ENCODE peak calls at places on chromosomes 2 and 18, in six cellular contexts. N is A549, Q is HepG2, P is endothelial cell of umbilical vein, V is K562, M is GM12878. L is an unnamed sample.

GRCh38 chr2:20049631-20050030 is 1.8 kb downstream of the LAPTM4A start:
- DNase-seq in N (no peak), V (no peak), P (peak), M (no peak), Q (no peak), L (peak)

GRCh38 chr18:24976502-24976901 is 375.5 kb downstream of the ZNF521 start:
- DNase-seq in P (peak), N (no peak), Q (no peak), M (no peak), V (no peak), L (no peak)

GRCh38 chr2:62340981-62341624 is 145.2 kb downstream of the B3GNT2 start:
- DNase-seq in Q (no peak), P (no peak), M (peak), V (peak), N (no peak), L (peak)

GRCh38 chr2:126527836-126528490 is 128.0 kb upstream of the GYPC start:
- DNase-seq in N (peak), P (no peak), Q (peak), V (peak), M (peak), L (peak)

GRCh38 chr2:221969087-221969829 is 329.5 kb downstream of the PAX3 start:
- DNase-seq in Q (peak), N (peak), M (no peak), V (no peak), P (peak), L (peak)

GRCh38 chr18:76452357-76452756 is 42.7 kb downstream of the ZNF516 start:
- DNase-seq in M (no peak), V (no peak), Q (no peak), N (no peak), P (no peak), L (peak)

GRCh38 chr2:101002562-101003277 is 631 bp downstream of the RPL31 start:
- DNase-seq in P (peak), Q (peak), V (peak), M (no peak), N (no peak), L (peak)

GRCh38 chr18:58299936-58300335 is 255.9 kb downstream of the NEDD4L start:
- DNase-seq in N (no peak), Q (no peak), P (no peak), V (no peak), M (no peak), L (no peak)

GRCh38 chr2:169221745-169222369 is 140.5 kb downstream of the LRP2 start:
- DNase-seq in N (peak), P (peak), V (peak), Q (no peak), M (no peak), L (peak)

GRCh38 chr18:64134044-64134757 is 14.7 kb downstream of the LINC00305 start:
- DNase-seq in P (no peak), V (no peak), Q (no peak), M (no peak), N (no peak), L (no peak)

GRCh38 chr2:29014811-29015414 is 33.8 kb downstream of the TOGARAM2 start:
- DNase-seq in N (no peak), V (peak), M (no peak), P (no peak), Q (no peak), L (peak)

GRCh38 chr2:45018033-45018432 is 8.8 kb upstream of the SIX2 start:
- DNase-seq in N (no peak), M (no peak), Q (no peak), P (no peak), V (no peak), L (no peak)

GRCh38 chr2:78351208-78351607 is 674.3 kb upstream of the REG3G start:
- DNase-seq in N (peak), M (no peak), Q (no peak), P (peak), V (no peak), L (peak)

GRCh38 chr18:34342960-34343359 is 118.2 kb upstream of the NOL4 start:
- DNase-seq in Q (no peak), N (no peak), V (no peak), M (no peak), P (peak), L (no peak)

GRCh38 chr18:10365901-10366300 is 88.5 kb upstream of the APCDD1 start:
- DNase-seq in N (no peak), P (no peak), M (no peak), V (no peak), Q (no peak), L (no peak)

DNA sequence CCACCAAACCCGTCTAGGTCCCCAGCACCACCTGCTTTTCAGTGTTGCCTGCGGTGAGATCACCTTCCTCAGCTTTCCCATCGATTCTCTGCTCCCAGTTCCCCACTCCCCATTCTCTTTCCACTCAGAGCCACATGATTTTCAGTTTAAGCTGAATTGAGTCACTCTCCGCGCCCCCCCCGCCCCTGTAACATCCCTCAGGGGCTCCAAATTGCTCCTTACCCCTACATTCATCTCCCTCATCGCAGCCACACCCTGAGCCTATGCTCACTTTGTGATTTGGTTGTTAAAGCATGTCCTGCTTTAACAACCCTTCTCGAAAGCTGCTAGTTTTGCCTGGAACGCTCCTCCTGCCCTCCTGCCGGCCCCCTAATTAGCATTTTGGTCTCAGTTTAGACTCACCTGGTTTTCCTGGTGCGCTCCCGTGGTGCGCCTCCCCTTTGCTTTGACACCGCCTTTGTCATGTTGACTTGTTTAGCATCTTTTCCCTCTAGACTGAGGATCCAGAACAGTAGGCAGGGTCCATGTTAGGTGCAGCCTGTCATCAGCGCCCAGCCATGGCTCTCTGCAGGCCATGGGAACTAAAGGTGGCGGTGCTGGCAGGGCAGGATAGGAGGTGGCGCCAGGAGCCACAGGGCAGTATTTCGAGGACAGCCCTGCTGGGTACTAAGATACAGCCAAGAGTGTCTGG is 60.8 kb downstream of the ST3GAL5 start:
- DNase-seq in Q (no peak), M (no peak), V (no peak), N (no peak), P (no peak), L (no peak)
- H3K4me3 ChIP-seq in Q (peak), M (no peak), V (no peak), N (peak), P (no peak), L (no peak)

GRCh38 chr2:129813404-129813803 is 166.1 kb upstream of the RAB6C start:
- DNase-seq in N (no peak), V (no peak), Q (no peak), M (no peak), P (no peak), L (peak)
- TF ChIP-seq MYC in N (no peak), V (no peak), Q (no peak), M (no peak), P (no peak), L (no peak)

GRCh38 chr2:8569332-8569930 is 112.4 kb upstream of the ID2 start:
- DNase-seq in P (no peak), M (no peak), Q (no peak), N (no peak), V (no peak), L (no peak)
- TF ChIP-seq MAX in P (no peak), M (no peak), Q (no peak), N (no peak), V (no peak), L (no peak)

GRCh38 chr18:2644535-2644934 is 11.0 kb upstream of the SMCHD1 start:
- DNase-seq in N (no peak), V (no peak), P (no peak), M (no peak), Q (no peak), L (no peak)

GRCh38 chr18:2642771-2643170 is 12.8 kb upstream of the SMCHD1 start:
- DNase-seq in Q (no peak), M (no peak), P (no peak), N (no peak), V (no peak), L (no peak)

DNA sequence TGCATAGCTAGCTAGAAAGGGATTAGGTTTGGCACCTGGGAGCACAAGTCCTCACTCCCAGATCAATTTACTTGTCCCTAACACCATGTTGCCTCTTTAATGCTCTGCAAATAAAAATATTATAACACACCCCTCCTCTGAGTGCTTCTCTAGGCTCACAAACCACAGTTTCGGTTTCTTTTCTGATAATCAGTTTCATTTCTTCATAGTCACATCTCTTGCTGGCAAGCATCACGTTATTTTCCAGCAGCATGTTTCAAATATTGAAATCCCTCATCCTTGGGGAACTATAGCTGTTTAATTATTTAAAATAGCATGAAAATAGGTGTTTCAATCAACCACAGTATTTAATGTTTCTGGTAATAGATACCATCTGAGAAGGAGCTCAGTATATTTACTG is 13.9 kb upstream of the SMCHD1 start:
- DNase-seq in M (peak), Q (no peak), P (no peak), N (no peak), V (no peak), L (peak)
- H3K4me3 ChIP-seq in M (peak), Q (no peak), P (no peak), N (no peak), V (no peak), L (no peak)

GRCh38 chr2:18626958-18627650 is 37.7 kb upstream of the NT5C1B start:
- DNase-seq in N (no peak), Q (no peak), M (no peak), V (no peak), P (no peak), L (no peak)

GRCh38 chr2:18625563-18625962 is 36.2 kb upstream of the NT5C1B start:
- DNase-seq in Q (no peak), N (no peak), V (no peak), P (no peak), M (no peak), L (no peak)

GRCh38 chr2:18620867-18621266 is 31.5 kb upstream of the NT5C1B start:
- DNase-seq in P (no peak), M (no peak), Q (no peak), N (no peak), V (no peak), L (no peak)

GRCh38 chr2:18626256-18626668 is 36.9 kb upstream of the NT5C1B start:
- DNase-seq in V (no peak), M (no peak), Q (no peak), N (no peak), P (peak), L (no peak)

GRCh38 chr2:18623782-18624181 is 34.4 kb upstream of the NT5C1B start:
- DNase-seq in Q (no peak), M (no peak), V (no peak), P (no peak), N (no peak), L (no peak)
- TF ChIP-seq MYC in Q (no peak), M (no peak), V (no peak), P (no peak), N (no peak), L (no peak)